ENCODE peak calls at places on chromosomes 1 and 21, in six cellular contexts. J is left ventricle myocardium inferior, U is BJ, C is pancreas, I is IMR-90, S is nephron progenitor cell. Q is an unnamed sample.

GRCh38 chr1:10794724-10795304 is 1.6 kb downstream of the CASZ1 start:
- DNase-seq in J (peak; percentile 59), U (no peak), C (no peak), I (no peak), S (peak; percentile 57), Q (peak; percentile 29)

GRCh38 chr1:225504776-225505175 is 76.9 kb upstream of the LBR start:
- DNase-seq in J (no peak), U (no peak), C (no peak), I (no peak), S (no peak), Q (no peak)

GRCh38 chr1:41420351-41420750 is 59.1 kb downstream of the FOXO6 start:
- DNase-seq in J (no peak), U (no peak), C (no peak), I (no peak), S (no peak), Q (no peak)

GRCh38 chr21:37159053-37159776 is 86.2 kb downstream of the TTC3 start:
- DNase-seq in J (no peak), U (no peak), C (no peak), I (peak; percentile 76), S (no peak), Q (no peak)

GRCh38 chr1:145846191-145846590 is 761 bp downstream of the NUDT17 start:
- DNase-seq in J (no peak), U (no peak), C (peak; percentile 16), I (peak; percentile 31), S (peak; percentile 43), Q (no peak)

GRCh38 chr1:12038356-12039140 is 19.2 kb downstream of the MIIP start:
- DNase-seq in J (no peak), U (no peak), C (no peak), I (no peak), S (no peak), Q (peak; percentile 49)

GRCh38 chr21:27219068-27219467 is 252.2 kb upstream of the ADAMTS5 start:
- DNase-seq in J (no peak), U (no peak), C (no peak), I (peak; percentile 58), S (no peak), Q (no peak)

GRCh38 chr1:6960291-6960758 is 175.1 kb downstream of the CAMTA1 start:
- DNase-seq in J (no peak), U (peak; percentile 56), C (no peak), I (peak; percentile 45), S (peak; percentile 52), Q (peak; percentile 85)

GRCh38 chr1:210830034-210831028 is 303.6 kb downstream of the KCNH1 start:
- DNase-seq in J (no peak), U (no peak), C (no peak), I (no peak), S (no peak), Q (no peak)

GRCh38 chr1:229507951-229508822 is at the start of gene NUP133:
- DNase-seq in J (peak; percentile 100), U (peak; percentile 83), C (peak; percentile 99), I (peak; percentile 98), S (peak; percentile 99), Q (peak; percentile 100)

GRCh38 chr1:104780470-104781078 is 1030.9 kb downstream of the AMY1C start:
- DNase-seq in J (no peak), U (no peak), C (no peak), I (peak; percentile 1), S (peak; percentile 26), Q (peak; percentile 6)

GRCh38 chr1:221782461-221782860 is 40.6 kb upstream of the DUSP10 start:
- DNase-seq in J (no peak), U (no peak), C (no peak), I (no peak), S (no peak), Q (no peak)

GRCh38 chr1:229581485-229581884 is 23.0 kb upstream of the ABCB10 start:
- DNase-seq in J (no peak), U (no peak), C (no peak), I (no peak), S (no peak), Q (no peak)

GRCh38 chr1:169594391-169594790 is 8.1 kb upstream of the F5 start:
- DNase-seq in J (no peak), U (no peak), C (no peak), I (no peak), S (no peak), Q (no peak)

GRCh38 chr1:235946570-235946981 is 79.9 kb upstream of the LYST start:
- DNase-seq in J (no peak), U (no peak), C (no peak), I (peak; percentile 90), S (no peak), Q (peak; percentile 34)

GRCh38 chr21:45724994-45725843 is 81.7 kb downstream of the PCBP3 start:
- DNase-seq in J (no peak), U (no peak), C (no peak), I (no peak), S (no peak), Q (no peak)

GRCh38 chr1:45677751-45678245 is 8.5 kb downstream of the GPBP1L1 start:
- DNase-seq in J (no peak), U (no peak), C (no peak), I (no peak), S (no peak), Q (no peak)

GRCh38 chr1:192702212-192702993 is 66.5 kb downstream of the RGS13 start:
- DNase-seq in J (no peak), U (peak; percentile 61), C (no peak), I (peak; percentile 89), S (no peak), Q (no peak)

GRCh38 chr1:147177611-147178370 is 5.5 kb upstream of the PRKAB2 start:
- DNase-seq in J (peak; percentile 13), U (no peak), C (no peak), I (peak; percentile 73), S (no peak), Q (peak; percentile 40)

GRCh38 chr1:156711011-156711817 is 5.8 kb upstream of the CRABP2 start:
- DNase-seq in J (no peak), U (no peak), C (no peak), I (no peak), S (no peak), Q (no peak)

GRCh38 chr1:226820935-226821718 is 49.3 kb upstream of the PSEN2 start:
- DNase-seq in J (peak; percentile 77), U (peak; percentile 97), C (peak; percentile 37), I (peak; percentile 100), S (no peak), Q (peak; percentile 88)

GRCh38 chr1:5448486-5448885 is 543.7 kb downstream of the NPHP4 start:
- DNase-seq in J (no peak), U (no peak), C (no peak), I (no peak), S (no peak), Q (no peak)

GRCh38 chr1:201215531-201216357 is 25.1 kb downstream of the IGFN1 start:
- DNase-seq in J (no peak), U (no peak), C (no peak), I (no peak), S (no peak), Q (no peak)

GRCh38 chr1:201214886-201215285 is 24.3 kb downstream of the IGFN1 start:
- DNase-seq in J (no peak), U (no peak), C (no peak), I (no peak), S (no peak), Q (no peak)

GRCh38 chr1:201213106-201213770 is 22.6 kb downstream of the IGFN1 start:
- DNase-seq in J (no peak), U (no peak), C (no peak), I (no peak), S (no peak), Q (peak; percentile 10)

GRCh38 chr1:201213926-201214325 is 23.3 kb downstream of the IGFN1 start:
- DNase-seq in J (no peak), U (no peak), C (no peak), I (no peak), S (no peak), Q (no peak)

DNA sequence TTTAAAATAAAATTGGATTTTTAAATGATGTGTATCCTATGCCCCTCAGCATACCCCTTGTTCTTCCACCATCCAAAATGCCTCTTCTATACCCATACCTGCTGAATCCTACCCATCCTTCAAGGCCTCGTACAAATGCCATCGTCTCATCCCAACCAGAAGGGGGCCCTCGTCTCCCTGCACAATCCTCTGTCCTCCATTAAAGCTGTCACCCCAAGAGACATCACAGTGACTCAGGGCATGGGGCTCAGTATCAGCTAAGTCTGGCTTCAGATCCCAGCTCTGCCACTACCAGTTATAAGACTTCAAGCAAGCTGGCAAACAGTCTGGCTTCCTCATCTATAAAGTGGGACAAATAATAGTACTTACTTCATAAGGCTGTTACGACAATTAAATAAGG is 23.8 kb downstream of the IGFN1 start:
- DNase-seq in J (no peak), U (no peak), C (no peak), I (no peak), S (no peak), Q (peak; percentile 5)
- TF ChIP-seq CTCF in J (no peak), U (no peak), C (no peak), I (no peak), S (no peak), Q (no peak)

DNA sequence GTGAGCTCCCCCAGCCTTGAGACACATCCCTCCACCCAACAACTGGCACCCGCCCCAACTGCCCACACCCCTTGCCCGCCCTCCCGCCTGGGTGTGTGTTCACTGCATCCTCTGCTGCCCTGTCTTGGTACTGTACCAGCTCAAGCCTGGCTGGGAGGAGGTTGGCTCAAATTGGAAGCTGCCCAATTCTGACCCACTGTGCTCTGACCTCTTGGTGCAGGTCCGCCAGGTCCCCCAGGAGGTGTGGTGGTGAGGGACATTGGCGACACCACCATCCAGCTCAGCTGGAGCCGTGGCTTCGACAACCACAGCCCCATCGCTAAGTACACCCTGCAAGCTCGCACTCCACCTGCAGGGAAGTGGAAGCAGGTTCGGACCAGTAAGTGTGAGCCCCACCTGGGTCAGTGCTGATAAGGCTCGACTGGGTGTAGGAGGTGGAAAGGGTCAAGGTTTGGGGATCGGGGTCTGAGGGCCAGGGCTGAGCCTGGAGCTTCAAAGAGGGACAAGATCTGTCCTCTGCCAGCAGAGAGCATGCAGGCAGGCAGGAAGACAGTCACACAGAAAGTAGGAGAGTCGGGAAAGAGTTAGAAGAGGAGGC is 17.9 kb downstream of the TMEM81 start:
- DNase-seq in J (no peak), U (no peak), C (no peak), I (no peak), S (no peak), Q (no peak)
- TF ChIP-seq CTCF in J (peak; percentile 12), U (peak; percentile 19), C (no peak), I (peak; percentile 2), S (no peak), Q (no peak)

GRCh38 chr1:54575161-54575560 is 27.1 kb downstream of the ACOT11 start:
- DNase-seq in J (no peak), U (no peak), C (no peak), I (no peak), S (no peak), Q (no peak)
- TF ChIP-seq CTCF in J (peak; percentile 57), U (no peak), C (no peak), I (no peak), S (no peak), Q (no peak)

GRCh38 chr1:162234571-162234970 is 142.1 kb downstream of the SPATA46 start:
- DNase-seq in J (no peak), U (no peak), C (no peak), I (no peak), S (no peak), Q (no peak)
- TF ChIP-seq CTCF in J (no peak), U (no peak), C (no peak), I (no peak), S (no peak), Q (no peak)

DNA sequence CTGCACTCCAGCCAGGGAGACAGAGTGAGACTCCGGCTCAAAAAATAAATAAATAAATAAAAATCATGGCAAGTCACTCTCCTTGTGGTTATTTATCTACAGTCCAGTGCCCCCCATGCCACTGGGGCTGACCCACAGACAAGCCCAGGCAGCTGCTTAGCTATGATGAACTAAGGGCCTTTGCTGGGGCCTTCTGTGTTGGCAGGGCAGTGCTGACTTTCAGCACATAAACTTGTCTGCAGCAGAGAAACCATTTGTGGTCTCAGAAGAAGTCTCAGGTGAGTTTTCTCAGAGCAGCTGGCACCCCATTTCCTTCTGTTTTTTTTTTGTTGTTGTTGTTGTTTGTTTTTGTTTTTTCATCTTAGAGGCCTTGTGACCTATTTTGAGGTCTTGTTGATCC is 20.9 kb upstream of the CFHR4 start:
- DNase-seq in J (no peak), U (no peak), C (no peak), I (no peak), S (no peak), Q (no peak)
- TF ChIP-seq CTCF in J (no peak), U (no peak), C (no peak), I (no peak), S (no peak), Q (no peak)

Q was measured in adrenal gland.